ENCODE peak calls at places on chromosomes 4 and X, in five cellular contexts. G is NCI-H2029 treated with DMSO at 0.1 percent for 48 hours, F is NCI-H748 treated with DMSO at 0.1 percent for 48 hours, Y is GM12891, X is Daoy. B is an unnamed sample.

GRCh38 chr4:184292877-184293276 is 75.2 kb upstream of the ENPP6 start:
- DNase-seq in G (no peak), Y (no peak), X (no peak), F (no peak), B (no peak)

GRCh38 chr4:109041463-109041862 is 261.0 kb downstream of the COL25A1 start:
- DNase-seq in X (no peak), Y (no peak), G (no peak), F (no peak), B (peak)

GRCh38 chr4:46051392-46051791 is 72.5 kb downstream of the GABRG1 start:
- DNase-seq in G (no peak), Y (no peak), X (no peak), F (no peak), B (no peak)

GRCh38 chr4:3035674-3036073 is 38.7 kb downstream of the HTT-AS start:
- DNase-seq in Y (no peak), F (no peak), X (no peak), G (no peak), B (no peak)

GRCh38 chr4:149997881-149998421 is 80.3 kb upstream of the DCLK2 start:
- DNase-seq in X (peak), Y (no peak), G (peak), F (no peak), B (peak)

GRCh38 chrX:47460561-47460960 is 22.5 kb downstream of the ZNF41 start:
- DNase-seq in X (no peak), Y (no peak), F (no peak), G (no peak), B (no peak)

GRCh38 chr4:136687118-136687517 is 845.2 kb downstream of the PCDH18 start:
- DNase-seq in G (no peak), X (peak), F (no peak), Y (no peak), B (no peak)

GRCh38 chr4:17468638-17469221 is 43.2 kb downstream of the QDPR start:
- DNase-seq in Y (no peak), G (no peak), X (no peak), F (no peak), B (peak)

GRCh38 chr4:176753049-176753448 is 39.7 kb downstream of the VEGFC start:
- DNase-seq in X (peak), F (no peak), G (no peak), Y (no peak), B (peak)

GRCh38 chrX:74207539-74207938 is 96.4 kb upstream of the ZCCHC13 start:
- DNase-seq in Y (no peak), G (no peak), F (no peak), X (no peak), B (no peak)

GRCh38 chr4:80295841-80296240 is 29.4 kb downstream of the FGF5 start:
- DNase-seq in X (no peak), G (no peak), F (no peak), Y (no peak), B (no peak)

GRCh38 chrX:53031380-53031779 is 17.2 kb upstream of the GPR173 start:
- DNase-seq in X (no peak), F (no peak), Y (no peak), G (no peak), B (no peak)

GRCh38 chr4:187606581-187606980 is 389.0 kb upstream of the ZFP42 start:
- DNase-seq in G (peak), F (peak), X (peak), Y (peak), B (peak)

GRCh38 chr4:125492957-125493356 is 178.2 kb downstream of the FAT4 start:
- DNase-seq in F (no peak), Y (no peak), G (no peak), X (no peak), B (no peak)

GRCh38 chr4:56575820-56576429 is 70.3 kb downstream of the ARL9 start:
- DNase-seq in G (no peak), Y (no peak), X (no peak), F (no peak), B (peak)

GRCh38 chrX:68588653-68589371 is 58.7 kb upstream of the STARD8 start:
- DNase-seq in F (no peak), Y (no peak), G (no peak), X (peak), B (no peak)